ENCODE peak calls at places on chromosomes 12 and 14, in four cellular contexts. H, V, R and K are unnamed samples.

GRCh38 chr14:55052259-55052930 is 948 bp downstream of the MAPK1IP1L start:
- DNase-seq in H (no peak), V (no peak), R (no peak), K (no peak)

GRCh38 chr14:88422036-88422435 is 36.6 kb downstream of the SPATA7 start:
- DNase-seq in H (no peak), V (no peak), R (no peak), K (no peak)

GRCh38 chr12:103548622-103549601 is 38.2 kb upstream of the STAB2 start:
- DNase-seq in H (peak; percentile 75), V (peak; percentile 53), R (peak; percentile 76), K (peak; percentile 75)

GRCh38 chr14:72649603-72650227 is 244.2 kb downstream of the DPF3 start:
- DNase-seq in H (no peak), V (no peak), R (no peak), K (no peak)

GRCh38 chr12:20368653-20369163 is 371 bp downstream of the PDE3A start:
- DNase-seq in H (no peak), V (no peak), R (no peak), K (peak; percentile 47)

GRCh38 chr12:17334784-17335183 is 728.8 kb upstream of the LMO3 start:
- DNase-seq in H (no peak), V (no peak), R (no peak), K (no peak)

GRCh38 chr14:67241416-67242362 is at the start of gene PALS1:
- DNase-seq in H (peak; percentile 75), V (peak; percentile 62), R (peak; percentile 19), K (no peak)

GRCh38 chr14:102352213-102352612 is 10.5 kb downstream of the CINP start:
- DNase-seq in H (no peak), V (no peak), R (no peak), K (no peak)

GRCh38 chr14:39229222-39229543 is 4.5 kb upstream of the MIA2 start:
- DNase-seq in H (no peak), V (no peak), R (no peak), K (no peak)

GRCh38 chr12:99935608-99936007 is 49.1 kb downstream of the ANKS1B start:
- DNase-seq in H (no peak), V (no peak), R (no peak), K (no peak)

GRCh38 chr12:102249073-102249854 is 51.6 kb upstream of the PMCH start:
- DNase-seq in H (no peak), V (no peak), R (no peak), K (no peak)

GRCh38 chr14:50260511-50260910 is 29.1 kb upstream of the SOS2 start:
- DNase-seq in H (no peak), V (peak; percentile 23), R (no peak), K (no peak)

GRCh38 chr12:24069532-24070395 is 120.3 kb upstream of the SOX5 start:
- DNase-seq in H (no peak), V (peak; percentile 98), R (no peak), K (peak; percentile 10)

GRCh38 chr12:95733156-95733825 is 57.3 kb downstream of the NTN4 start:
- DNase-seq in H (no peak), V (no peak), R (no peak), K (no peak)

GRCh38 chr12:40010899-40011774 is 94.7 kb downstream of the SLC2A13 start:
- DNase-seq in H (peak; percentile 45), V (peak; percentile 65), R (peak; percentile 35), K (peak; percentile 48)

GRCh38 chr14:77023001-77023996 is 5.2 kb downstream of the IRF2BPL start:
- DNase-seq in H (no peak), V (peak; percentile 97), R (no peak), K (peak; percentile 44)
- TF ChIP-seq CBFB in H (no peak), V (no peak), R (no peak), K (no peak)

DNA sequence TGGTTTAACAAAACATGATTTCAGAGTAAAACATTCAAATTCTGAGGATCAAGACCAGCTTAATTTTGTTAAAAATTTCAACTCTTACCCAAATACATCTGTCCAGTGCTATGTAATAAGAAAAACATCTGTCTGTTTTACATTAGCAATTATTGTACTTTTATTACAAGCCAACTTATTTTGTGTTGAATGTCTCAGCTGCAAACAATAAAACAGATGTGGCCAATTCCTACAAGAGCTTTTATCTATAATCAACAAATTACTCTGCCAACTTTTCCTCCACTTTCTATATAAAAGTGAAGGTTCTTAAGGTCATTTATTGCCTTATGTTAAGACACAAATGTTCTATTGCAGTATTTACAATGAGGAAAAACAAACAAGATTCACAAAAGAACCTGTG is 72.8 kb downstream of the NOVA1 start:
- DNase-seq in H (no peak), V (no peak), R (no peak), K (no peak)
- TF ChIP-seq USF2 in H (no peak), V (no peak), R (no peak), K (no peak)

DNA sequence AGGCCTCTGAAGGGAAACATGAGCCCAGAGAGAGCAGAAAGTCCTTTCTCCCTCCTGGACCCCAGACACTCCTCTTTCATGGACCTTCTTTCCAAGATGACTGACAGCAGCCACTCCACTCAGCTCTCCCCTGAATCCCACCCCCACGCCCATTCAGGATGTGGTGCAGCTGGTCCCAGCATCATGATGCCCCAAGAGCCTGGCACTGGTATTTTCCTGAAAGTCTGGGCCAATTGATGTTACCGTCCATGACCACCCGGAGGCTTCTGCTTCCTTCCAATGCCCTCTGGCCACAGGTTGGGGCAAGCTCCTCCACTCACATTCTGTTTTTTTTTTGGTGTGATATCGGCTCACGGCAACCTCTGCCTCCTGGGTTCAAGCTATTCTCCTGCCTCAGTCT is 112.6 kb downstream of the CALM1 start:
- DNase-seq in H (no peak), V (no peak), R (no peak), K (no peak)
- TF ChIP-seq CBFB in H (no peak), V (no peak), R (no peak), K (no peak)

GRCh38 chr14:29927596-29928341 is at the start of gene PRKD1:
- DNase-seq in H (peak; percentile 71), V (peak; percentile 28), R (no peak), K (peak; percentile 70)
- TF ChIP-seq USF2 in H (no peak), V (no peak), R (no peak), K (no peak)

DNA sequence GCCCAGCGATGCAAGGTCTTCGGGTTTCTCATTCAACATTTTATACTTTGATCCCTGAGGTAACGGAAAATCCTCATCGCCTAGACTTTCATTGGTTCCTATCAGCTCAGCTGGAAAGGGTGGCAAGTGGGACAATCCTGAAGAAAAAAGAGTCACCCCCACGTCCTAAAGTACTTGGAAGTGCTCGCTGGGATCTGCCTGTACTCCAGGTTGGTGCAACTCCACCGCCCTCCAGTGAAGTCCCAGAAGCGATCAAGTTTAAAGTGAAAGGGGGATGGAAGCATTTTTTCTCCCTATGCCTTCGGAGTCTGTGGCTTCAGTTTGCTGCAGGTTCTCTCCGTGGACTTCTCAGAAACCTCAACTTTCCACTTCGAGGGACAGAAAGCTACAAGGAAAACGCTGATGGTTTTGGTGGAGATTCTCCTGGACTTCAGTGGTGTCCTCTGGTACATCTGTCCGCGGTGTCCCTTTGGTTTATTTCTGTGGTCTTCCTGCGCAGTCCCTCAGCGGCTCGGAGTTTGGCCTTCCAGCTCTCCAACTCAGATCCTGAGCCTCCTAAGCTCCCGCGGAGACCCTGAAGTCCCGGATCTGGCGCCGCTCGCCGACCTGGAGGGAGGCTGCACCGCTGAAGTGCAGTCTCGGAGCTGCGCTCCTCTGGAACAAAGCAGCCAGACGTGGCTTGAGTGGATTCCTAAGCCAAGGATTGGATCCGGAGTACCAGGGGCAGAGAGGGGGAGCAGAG is 1.7 kb upstream of the LRFN5 start:
- DNase-seq in H (no peak), V (no peak), R (no peak), K (peak; percentile 86)
- TF ChIP-seq CBFB in H (no peak), V (no peak), R (no peak), K (no peak)

DNA sequence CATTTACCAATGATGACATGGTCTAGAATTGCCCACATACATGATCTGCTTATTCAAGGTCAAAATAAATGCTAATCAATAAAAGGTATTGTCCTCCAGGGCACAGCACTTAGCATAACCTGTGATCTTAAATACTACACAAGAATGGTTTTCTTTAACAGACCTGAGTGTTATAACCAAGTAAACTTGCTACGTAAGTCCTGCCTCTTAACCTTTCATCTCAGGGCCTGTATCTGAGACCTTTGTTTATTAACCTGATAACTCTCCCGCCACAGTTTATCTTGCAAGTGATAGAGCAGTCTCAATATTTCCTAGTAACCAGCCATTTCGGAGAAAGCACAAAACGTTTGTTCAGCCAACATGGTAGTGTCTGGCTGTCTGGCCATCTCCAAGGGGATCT is 88.4 kb downstream of the DUSP6 start:
- DNase-seq in H (no peak), V (no peak), R (no peak), K (no peak)
- TF ChIP-seq USF2 in H (no peak), V (no peak), R (no peak), K (no peak)

GRCh38 chr12:104707179-104707578 is 250.4 kb downstream of the CHST11 start:
- DNase-seq in H (no peak), V (no peak), R (no peak), K (no peak)
- TF ChIP-seq CBFB in H (no peak), V (no peak), R (no peak), K (no peak)

DNA sequence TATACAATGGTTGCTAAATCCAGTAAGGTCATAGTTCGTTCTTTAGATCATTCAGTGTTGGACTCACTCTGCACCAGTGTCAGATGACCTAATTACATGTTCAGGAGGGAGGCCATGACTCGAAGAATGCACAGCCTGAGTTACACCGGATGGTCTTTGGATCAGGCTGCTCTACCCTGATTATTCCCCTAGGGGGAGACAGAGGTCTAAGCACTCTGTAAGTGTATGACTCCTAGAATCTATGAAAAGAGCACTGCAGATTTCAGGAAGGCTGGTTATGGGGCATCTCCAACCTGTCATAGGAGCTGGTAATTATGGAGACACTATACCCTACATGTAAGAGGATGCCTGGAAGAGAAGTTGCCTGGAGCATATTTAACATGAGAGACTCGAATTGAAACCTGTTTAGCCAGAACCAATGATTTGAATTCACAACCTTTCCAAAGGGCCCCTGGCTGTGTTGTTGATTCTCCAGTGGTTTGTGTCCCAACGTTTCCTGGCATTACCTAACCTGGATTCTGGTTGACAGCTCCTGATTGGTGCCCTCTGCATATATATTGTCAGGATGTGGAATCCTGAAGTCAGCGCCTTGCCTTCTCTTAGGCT is at the start of gene MUCL1:
- DNase-seq in H (peak; percentile 79), V (peak; percentile 48), R (peak; percentile 28), K (peak; percentile 78)
- TF ChIP-seq USF2 in H (no peak), V (no peak), R (no peak), K (no peak)